ENCODE peak calls at places on chromosomes 3 and 15, in six cellular contexts. Y, W, G, P, D and O are unnamed samples.

GRCh38 chr15:44029003-44029402 is 166.1 kb downstream of the FRMD5 start:
- DNase-seq in Y (no peak), W (no peak), G (no peak), P (no peak), D (no peak), O (no peak)

GRCh38 chr15:94834494-94834893 is 603.1 kb downstream of the MCTP2 start:
- DNase-seq in Y (no peak), W (no peak), G (no peak), P (no peak), D (no peak), O (no peak)

GRCh38 chr3:82217571-82217970 is 456.1 kb upstream of the GBE1 start:
- DNase-seq in Y (no peak), W (no peak), G (no peak), P (no peak), D (no peak), O (no peak)

GRCh38 chr15:80518522-80518921 is 114.3 kb downstream of the ARNT2 start:
- DNase-seq in Y (no peak), W (no peak), G (no peak), P (no peak), D (no peak), O (no peak)

GRCh38 chr3:129690406-129690805 is 83.9 kb upstream of the PLXND1 start:
- DNase-seq in Y (peak; percentile 51), W (no peak), G (peak; percentile 30), P (no peak), D (peak; percentile 80), O (no peak)

GRCh38 chr3:63232764-63233396 is 45.2 kb upstream of the SYNPR start:
- DNase-seq in Y (no peak), W (no peak), G (no peak), P (no peak), D (peak; percentile 31), O (no peak)

GRCh38 chr15:55770808-55771207 is 27.9 kb upstream of the PRTG start:
- DNase-seq in Y (no peak), W (no peak), G (no peak), P (no peak), D (no peak), O (no peak)

GRCh38 chr15:30953731-30954378 is 37.6 kb downstream of the MTMR10 start:
- DNase-seq in Y (no peak), W (peak; percentile 35), G (peak; percentile 93), P (peak; percentile 22), D (peak; percentile 89), O (no peak)

GRCh38 chr3:71695000-71695482 is 30.2 kb downstream of the EIF4E3 start:
- DNase-seq in Y (no peak), W (no peak), G (no peak), P (no peak), D (no peak), O (no peak)

GRCh38 chr3:49534581-49535495 is 19.4 kb upstream of the BSN start:
- DNase-seq in Y (no peak), W (no peak), G (no peak), P (no peak), D (no peak), O (peak; percentile 22)

GRCh38 chr3:71245052-71245488 is 338.5 kb downstream of the FOXP1 start:
- DNase-seq in Y (no peak), W (no peak), G (no peak), P (no peak), D (peak; percentile 38), O (no peak)

GRCh38 chr3:46482632-46483311 is 15.0 kb upstream of the RTP3 start:
- DNase-seq in Y (no peak), W (no peak), G (no peak), P (no peak), D (peak; percentile 44), O (no peak)

GRCh38 chr15:48754011-48754410 is 56.9 kb downstream of the CEP152 start:
- DNase-seq in Y (no peak), W (no peak), G (no peak), P (no peak), D (no peak), O (no peak)

GRCh38 chr3:141941093-141941492 is 64.7 kb downstream of the ATP1B3 start:
- DNase-seq in Y (no peak), W (no peak), G (no peak), P (no peak), D (no peak), O (no peak)

GRCh38 chr3:111484666-111485065 is 57.3 kb upstream of the CD96 start:
- DNase-seq in Y (no peak), W (no peak), G (no peak), P (no peak), D (no peak), O (no peak)

GRCh38 chr3:135050536-135050935 is 255.5 kb downstream of the EPHB1 start:
- DNase-seq in Y (no peak), W (no peak), G (no peak), P (no peak), D (no peak), O (no peak)

GRCh38 chr3:183022935-183023516 is 42.7 kb upstream of the DCUN1D1 start:
- DNase-seq in Y (no peak), W (no peak), G (no peak), P (no peak), D (no peak), O (no peak)

GRCh38 chr3:52453496-52454234 is at the start of gene TNNC1:
- DNase-seq in Y (no peak), W (peak; percentile 70), G (no peak), P (peak; percentile 59), D (no peak), O (no peak)

GRCh38 chr3:152302521-152303021 is 33.8 kb downstream of the MBNL1 start:
- DNase-seq in Y (no peak), W (peak; percentile 54), G (no peak), P (peak; percentile 40), D (no peak), O (no peak)

GRCh38 chr3:184178522-184179138 is 4.0 kb downstream of the AP2M1 start:
- DNase-seq in Y (no peak), W (no peak), G (no peak), P (no peak), D (no peak), O (no peak)

GRCh38 chr3:168467085-168467714 is 371.5 kb upstream of the GOLIM4 start:
- DNase-seq in Y (peak; percentile 12), W (no peak), G (no peak), P (no peak), D (peak; percentile 35), O (no peak)

GRCh38 chr15:94844533-94845390 is 613.4 kb downstream of the MCTP2 start:
- DNase-seq in Y (no peak), W (peak; percentile 74), G (no peak), P (peak; percentile 53), D (peak; percentile 13), O (peak; percentile 41)

GRCh38 chr3:153093629-153094028 is 68.4 kb upstream of the RAP2B start:
- DNase-seq in Y (no peak), W (no peak), G (no peak), P (no peak), D (no peak), O (no peak)

GRCh38 chr3:63910873-63911272 is 1.3 kb downstream of the SCAANT1 start:
- DNase-seq in Y (peak; percentile 47), W (no peak), G (no peak), P (no peak), D (peak; percentile 45), O (no peak)

GRCh38 chr3:108590443-108590842 is 921 bp downstream of the DZIP3 start:
- DNase-seq in Y (peak; percentile 5), W (no peak), G (no peak), P (no peak), D (peak; percentile 11), O (no peak)

GRCh38 chr3:181933052-181933618 is 221.4 kb downstream of the SOX2 start:
- DNase-seq in Y (no peak), W (no peak), G (no peak), P (no peak), D (no peak), O (no peak)

GRCh38 chr15:50148362-50148963 is 29.4 kb upstream of the ATP8B4 start:
- DNase-seq in Y (no peak), W (no peak), G (no peak), P (no peak), D (peak; percentile 77), O (no peak)
- TF ChIP-seq CTCF in Y (peak; percentile 43), W (no peak), G (peak; percentile 96), P (no peak), D (peak; percentile 80), O (peak; percentile 57)

DNA sequence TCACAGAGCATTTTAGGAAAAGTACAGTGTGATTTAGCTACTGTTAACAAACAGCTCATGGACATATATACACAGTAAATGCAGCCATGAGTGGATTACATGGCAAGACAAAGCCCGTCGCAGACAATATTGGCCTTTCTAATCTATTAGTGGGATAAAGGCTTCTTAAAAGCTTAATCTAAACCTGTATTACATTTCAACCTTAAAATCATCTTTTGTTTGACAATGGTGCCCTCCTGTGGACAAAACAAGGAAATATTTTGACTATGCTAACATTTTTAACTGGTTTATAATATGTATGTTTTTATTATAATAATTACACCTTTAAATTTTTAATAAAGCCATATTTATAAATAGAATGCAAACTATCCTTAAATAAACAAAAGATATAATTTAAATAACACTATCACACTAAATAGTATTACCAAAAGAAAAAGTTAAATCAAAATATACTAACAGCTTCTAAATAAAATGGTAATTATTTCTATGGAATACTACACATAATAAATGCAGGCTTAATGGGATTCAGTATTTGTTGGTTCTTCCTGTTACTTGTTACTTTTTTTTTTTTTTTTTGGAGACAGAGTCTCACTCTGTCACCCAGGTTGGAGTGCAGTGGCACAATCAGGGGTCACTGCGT is 38.6 kb downstream of the TAFA4 start:
- DNase-seq in Y (peak; percentile 22), W (no peak), G (no peak), P (no peak), D (peak; percentile 52), O (no peak)
- TF ChIP-seq CTCF in Y (peak; percentile 55), W (peak; percentile 60), G (peak; percentile 48), P (peak; percentile 60), D (peak; percentile 9), O (peak; percentile 75)

DNA sequence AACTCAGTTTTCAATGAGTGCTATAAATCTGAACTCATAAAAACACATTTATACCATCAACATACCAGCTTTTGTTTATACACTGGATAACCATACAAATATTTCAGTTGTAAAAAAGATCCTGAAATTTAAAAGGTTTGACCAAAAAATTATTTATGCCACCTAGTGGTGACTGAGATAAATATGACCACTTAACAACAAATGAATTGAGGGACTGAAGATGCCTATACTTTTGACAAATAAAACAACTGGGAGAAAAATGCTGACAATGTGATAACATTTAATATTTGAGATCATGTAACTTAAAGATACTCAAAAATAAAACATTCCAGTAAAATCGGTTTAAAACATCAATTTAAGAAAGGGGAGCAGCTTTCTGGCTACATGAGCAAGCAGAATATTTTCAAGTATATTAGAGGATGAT is 30.4 kb downstream of the ATG3 start:
- DNase-seq in Y (peak; percentile 24), W (no peak), G (peak; percentile 32), P (no peak), D (peak; percentile 45), O (no peak)
- TF ChIP-seq CTCF in Y (peak; percentile 36), W (peak; percentile 59), G (peak; percentile 67), P (peak; percentile 48), D (no peak), O (peak; percentile 68)

GRCh38 chr15:98547741-98548166 is 100.6 kb upstream of the IGF1R start:
- DNase-seq in Y (no peak), W (no peak), G (no peak), P (peak; percentile 42), D (no peak), O (no peak)
- TF ChIP-seq CTCF in Y (no peak), W (no peak), G (no peak), P (no peak), D (no peak), O (no peak)